ENCODE peak calls at places on chromosome 4, in six cellular contexts. B is GM23248, Y is hepatocyte, Q is GM23338, W is H9, S is MM.1S. P is an unnamed sample. For H3K4me1, the result is how much of the 10 kb centered on the place peaks cover.

GRCh38 chr4:8860892-8861575 is 10.6 kb downstream of the HMX1 start:
- DNase-seq in B (no peak), Y (no peak), Q (peak), W (peak), S (no peak), P (no peak)

GRCh38 chr4:168648929-168649328 is 152.1 kb downstream of the PALLD start:
- DNase-seq in B (peak), Y (no peak), Q (no peak), W (no peak), S (no peak), P (peak)

GRCh38 chr4:118224239-118224829 is 128.5 kb downstream of the PRSS12 start:
- DNase-seq in B (peak), Y (peak), Q (peak), W (no peak), S (peak), P (peak)

GRCh38 chr4:147591048-147591577 is 26.1 kb upstream of the TMEM184C start:
- DNase-seq in B (no peak), Y (no peak), Q (no peak), W (no peak), S (no peak), P (peak)

GRCh38 chr4:61199869-61200194 is 294 bp upstream of the ADGRL3 start:
- DNase-seq in B (no peak), Y (no peak), Q (no peak), W (no peak), S (no peak), P (no peak)

GRCh38 chr4:182369211-182369610 is 126.0 kb downstream of the TENM3 start:
- DNase-seq in B (no peak), Y (no peak), Q (peak), W (no peak), S (no peak), P (peak)

GRCh38 chr4:3296651-3297050 is 3.8 kb downstream of the RGS12 start:
- DNase-seq in B (no peak), Y (no peak), Q (no peak), W (no peak), S (no peak), P (no peak)

GRCh38 chr4:55931833-55932232 is 16.9 kb upstream of the CEP135 start:
- DNase-seq in B (peak), Y (no peak), Q (no peak), W (no peak), S (no peak), P (no peak)

GRCh38 chr4:2280531-2281300 is 18.8 kb upstream of the MXD4 start:
- DNase-seq in B (no peak), Y (no peak), Q (no peak), W (no peak), S (no peak), P (no peak)

GRCh38 chr4:74203467-74203866 is 45.5 kb downstream of the MTHFD2L start:
- DNase-seq in B (no peak), Y (no peak), Q (no peak), W (no peak), S (no peak), P (no peak)

DNA sequence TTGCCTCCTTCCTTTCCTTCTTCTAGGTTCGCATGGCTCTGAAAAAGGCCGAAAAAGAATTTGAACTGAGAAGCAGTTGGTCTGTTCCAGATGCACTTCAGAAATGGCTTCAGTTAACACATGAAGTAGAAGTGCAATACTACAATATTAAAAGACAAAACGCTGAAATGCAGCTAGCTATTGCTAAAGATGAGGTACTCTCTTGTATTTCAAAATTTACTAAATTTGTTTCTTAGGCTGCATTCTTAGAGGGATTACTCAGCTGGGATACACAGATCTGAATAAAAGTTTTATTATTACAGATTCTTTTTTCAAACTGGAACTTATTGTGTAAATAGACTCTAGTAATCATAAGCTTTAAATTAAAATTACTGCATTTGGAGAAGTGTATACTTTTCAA is 146.9 kb downstream of the STIM2 start:
- DNase-seq in B (peak), Y (no peak), Q (no peak), W (no peak), S (no peak), P (no peak)
- H3K4me1 ChIP-seq in B (half or more), Y (under half), Q (under half), W (under half), S (under half), P (under half)

GRCh38 chr4:119865389-119865788 is 201.3 kb downstream of the MAD2L1 start:
- DNase-seq in B (no peak), Y (no peak), Q (no peak), W (no peak), S (no peak), P (no peak)
- H2AFZ ChIP-seq in B (no peak), Y (no peak), Q (no peak), W (no peak), S (no peak), P (no peak)

DNA sequence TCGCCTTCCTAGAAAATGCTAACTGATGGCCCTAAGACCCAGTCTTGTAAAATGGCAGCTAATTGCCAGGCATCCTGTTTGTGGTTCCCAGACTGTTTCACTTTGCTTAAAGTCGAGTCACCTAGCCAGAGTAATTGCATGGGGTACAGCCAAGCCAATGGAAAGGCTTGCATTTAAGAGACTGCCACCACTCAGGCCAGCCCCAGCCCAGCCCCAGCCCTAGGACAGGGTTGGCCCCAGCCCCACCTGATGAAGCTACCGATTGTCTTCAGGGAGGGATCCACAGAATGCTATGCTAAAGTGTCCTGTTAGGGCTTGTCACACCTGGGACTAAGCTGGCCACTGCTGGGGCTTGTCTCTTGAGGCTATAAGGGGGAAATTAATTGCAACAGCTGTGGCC is 194.6 kb upstream of the KLF3 start:
- DNase-seq in B (no peak), Y (no peak), Q (no peak), W (no peak), S (no peak), P (no peak)
- H3K4me2 ChIP-seq in B (no peak), Y (no peak), Q (no peak), W (no peak), S (no peak), P (no peak)

DNA sequence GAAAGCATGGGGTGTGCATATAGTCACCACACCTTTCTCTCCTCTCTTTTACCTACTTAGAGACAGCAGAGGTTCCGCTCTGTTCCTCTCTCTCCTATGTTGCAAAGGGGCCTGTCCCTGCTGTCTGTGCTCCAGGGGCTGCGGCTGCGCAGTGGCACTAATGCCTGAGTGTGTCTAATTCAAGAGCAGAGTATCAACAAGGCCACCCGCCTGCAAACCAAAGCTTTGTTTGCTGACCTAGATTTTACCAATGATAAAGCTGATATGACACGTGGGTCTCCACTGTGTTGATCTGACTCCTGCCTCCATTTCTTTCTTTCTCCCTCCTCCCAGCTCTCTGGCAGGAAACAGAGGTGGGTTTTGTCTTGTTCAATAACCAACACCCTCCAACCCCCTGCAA is 74.9 kb downstream of the NSG1 start:
- DNase-seq in B (no peak), Y (peak), Q (no peak), W (no peak), S (no peak), P (no peak)
- H3K4me1 ChIP-seq in B (under half), Y (under half), Q (half or more), W (under half), S (under half), P (under half)

GRCh38 chr4:134906404-134907023 is 704.9 kb upstream of the PABPC4L start:
- DNase-seq in B (no peak), Y (peak), Q (peak), W (peak), S (peak), P (peak)

GRCh38 chr4:134905061-134905460 is 703.5 kb upstream of the PABPC4L start:
- DNase-seq in B (no peak), Y (no peak), Q (no peak), W (no peak), S (no peak), P (no peak)
- H2AFZ ChIP-seq in B (no peak), Y (no peak), Q (no peak), W (no peak), S (no peak), P (no peak)

DNA sequence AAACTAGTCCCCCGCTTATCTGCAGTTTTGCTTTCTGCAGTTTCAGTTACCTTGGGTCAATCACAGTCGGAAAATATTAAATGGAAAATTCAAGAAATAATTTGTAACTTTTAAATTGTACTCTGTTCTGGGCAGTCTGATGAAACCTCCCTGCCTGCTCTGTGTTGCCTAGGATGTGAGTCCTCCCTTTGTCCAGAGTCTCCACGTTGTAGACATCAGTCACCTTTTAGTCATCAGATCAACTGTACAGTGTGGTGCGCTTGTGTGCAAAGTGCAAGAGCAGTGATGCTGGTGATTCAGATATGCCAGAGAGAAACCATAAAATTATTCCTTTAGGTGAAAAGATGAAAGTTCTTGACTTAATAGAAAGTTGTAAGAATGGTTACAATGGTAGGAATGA is 1.5 kb downstream of the SPATA4 start:
- DNase-seq in B (peak), Y (no peak), Q (no peak), W (no peak), S (no peak), P (peak)
- H3K4me2 ChIP-seq in B (peak), Y (no peak), Q (no peak), W (no peak), S (no peak), P (peak)

GRCh38 chr4:185716008-185716976 is 95.7 kb downstream of the SORBS2 start:
- DNase-seq in B (no peak), Y (no peak), Q (no peak), W (no peak), S (no peak), P (no peak)

GRCh38 chr4:185711764-185712163 is 100.2 kb downstream of the SORBS2 start:
- DNase-seq in B (no peak), Y (no peak), Q (no peak), W (no peak), S (no peak), P (peak)

GRCh38 chr4:185713272-185713671 is 98.7 kb downstream of the SORBS2 start:
- DNase-seq in B (no peak), Y (peak), Q (no peak), W (no peak), S (no peak), P (peak)

GRCh38 chr4:185712350-185713024 is 99.5 kb downstream of the SORBS2 start:
- DNase-seq in B (no peak), Y (peak), Q (peak), W (no peak), S (no peak), P (no peak)

DNA sequence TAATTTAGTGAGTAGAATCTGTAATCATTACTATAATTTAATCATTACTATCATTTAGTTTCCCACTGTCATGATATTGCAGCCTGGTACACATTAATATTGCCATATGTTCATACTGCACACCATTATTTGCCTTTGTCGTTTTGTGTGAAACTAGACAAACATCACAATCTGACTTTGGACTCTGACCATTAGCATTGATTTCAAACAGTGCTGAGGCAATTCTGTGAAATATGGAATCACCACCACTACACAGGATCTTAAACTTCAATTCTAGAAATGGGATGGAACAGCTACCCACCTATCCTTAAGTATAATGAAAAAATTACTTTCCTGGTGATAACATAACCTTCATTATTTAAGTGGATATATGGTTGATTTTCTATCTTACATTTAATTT is 98.3 kb downstream of the SORBS2 start:
- DNase-seq in B (no peak), Y (no peak), Q (no peak), W (no peak), S (no peak), P (no peak)
- H3K4me1 ChIP-seq in B (under half), Y (under half), Q (under half), W (under half), S (under half), P (under half)

GRCh38 chr4:137739391-137739790 is 207.1 kb upstream of the PCDH18 start:
- DNase-seq in B (peak), Y (no peak), Q (peak), W (no peak), S (no peak), P (no peak)

GRCh38 chr4:137735561-137736104 is 203.3 kb upstream of the PCDH18 start:
- DNase-seq in B (no peak), Y (no peak), Q (no peak), W (no peak), S (no peak), P (no peak)

GRCh38 chr4:137740192-137740591 is 207.9 kb upstream of the PCDH18 start:
- DNase-seq in B (peak), Y (no peak), Q (no peak), W (no peak), S (no peak), P (peak)

DNA sequence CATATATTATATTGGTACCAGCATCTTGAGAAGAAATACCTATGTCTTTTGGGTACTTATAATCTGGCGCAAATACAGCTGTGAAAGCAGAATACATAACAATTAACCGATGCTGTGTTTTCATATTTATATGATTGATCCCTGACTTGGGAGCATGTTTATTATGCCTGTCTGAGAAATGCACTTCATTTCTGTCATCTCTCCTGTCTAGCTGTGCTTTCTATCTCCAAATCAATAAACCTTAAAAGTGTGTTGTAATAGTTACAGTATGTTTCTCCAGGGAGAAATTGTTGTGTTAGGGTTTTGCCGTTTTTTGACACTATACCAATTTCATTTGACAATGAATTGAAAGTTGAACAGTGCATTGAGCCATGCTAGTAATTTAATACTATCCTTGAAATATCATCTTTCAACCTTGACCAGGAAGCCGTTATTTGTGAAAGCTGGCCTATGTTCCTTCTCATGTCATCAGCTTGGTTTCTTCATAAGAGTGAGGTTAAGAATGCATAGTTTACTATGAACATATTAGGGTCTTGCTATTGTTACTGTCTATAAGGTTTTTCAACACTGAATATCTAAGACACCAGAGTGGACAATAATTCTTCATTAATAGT is 206.2 kb upstream of the PCDH18 start:
- DNase-seq in B (no peak), Y (no peak), Q (no peak), W (no peak), S (no peak), P (no peak)
- H2AFZ ChIP-seq in B (peak), Y (no peak), Q (no peak), W (no peak), S (no peak), P (no peak)

GRCh38 chr4:99826016-99826415 is 9.4 kb downstream of the DAPP1 start:
- DNase-seq in B (no peak), Y (no peak), Q (no peak), W (no peak), S (no peak), P (no peak)
- H3K4me2 ChIP-seq in B (no peak), Y (no peak), Q (no peak), W (no peak), S (no peak), P (no peak)